ENCODE peak calls at places on chromosomes 13 and 19, in nine cellular contexts. X is effector CD4-positive, alpha-beta T cell; G is NAMALWA; O is tibial nerve; Y is GM03348; A is activated CD8-positive, alpha-beta memory T cell treated with anti-CD3 and anti-CD28 coated beads for 1 hour; V is activated T-cell treated with anti-CD3 and anti-CD28 coated beads, Interleukin-2, amount 50 U/mL, for 72 hours; C is mesenchymal stem cell; S is NCI-H1930. F is an unnamed sample.

GRCh38 chr19:51702754-51703654 is 9.9 kb downstream of the SPACA6 start:
- DNase-seq in X (no peak), G (no peak), O (no peak), Y (peak; percentile 7), A (no peak), V (no peak), C (peak; percentile 28), S (no peak), F (no peak)

GRCh38 chr13:99103536-99103935 is 97.1 kb upstream of the UBAC2 start:
- DNase-seq in X (no peak), G (no peak), O (no peak), Y (peak; percentile 39), A (no peak), V (no peak), C (no peak), S (no peak), F (no peak)

GRCh38 chr13:47933688-47934011 is 67.4 kb downstream of the SUCLA2 start:
- DNase-seq in X (no peak), G (peak; percentile 37), O (no peak), Y (no peak), A (no peak), V (no peak), C (peak; percentile 9), S (no peak), F (no peak)

GRCh38 chr19:1154731-1155351 is 19.2 kb downstream of the SBNO2 start:
- DNase-seq in X (no peak), G (no peak), O (peak; percentile 78), Y (peak; percentile 97), A (no peak), V (no peak), C (peak; percentile 95), S (no peak), F (no peak)

GRCh38 chr19:392375-392970 is 16.5 kb downstream of the C2CD4C start:
- DNase-seq in X (no peak), G (no peak), O (no peak), Y (no peak), A (no peak), V (no peak), C (no peak), S (no peak), F (no peak)

GRCh38 chr19:42471554-42472249 is 29.0 kb upstream of the CXCL17 start:
- DNase-seq in X (no peak), G (no peak), O (no peak), Y (no peak), A (no peak), V (no peak), C (no peak), S (no peak), F (no peak)

GRCh38 chr13:20696073-20696472 is 7.4 kb upstream of the IL17D start:
- DNase-seq in X (no peak), G (no peak), O (no peak), Y (no peak), A (no peak), V (no peak), C (no peak), S (no peak), F (no peak)

GRCh38 chr19:920051-920857 is 3.1 kb downstream of the KISS1R start:
- DNase-seq in X (peak; percentile 59), G (peak; percentile 49), O (no peak), Y (no peak), A (peak; percentile 54), V (peak; percentile 75), C (peak; percentile 38), S (peak; percentile 50), F (no peak)

GRCh38 chr13:109385161-109385560 is 401.2 kb downstream of the IRS2 start:
- DNase-seq in X (no peak), G (no peak), O (no peak), Y (peak; percentile 27), A (no peak), V (no peak), C (no peak), S (no peak), F (no peak)

GRCh38 chr13:59747529-59747928 is 416.2 kb downstream of the DIAPH3 start:
- DNase-seq in X (no peak), G (peak; percentile 52), O (no peak), Y (no peak), A (no peak), V (no peak), C (no peak), S (no peak), F (no peak)

GRCh38 chr19:58055483-58055874 is 3.6 kb upstream of the ZNF135 start:
- DNase-seq in X (no peak), G (no peak), O (no peak), Y (no peak), A (no peak), V (no peak), C (no peak), S (no peak), F (no peak)

GRCh38 chr13:70087247-70087646 is 20.4 kb upstream of the ATXN8OS start:
- DNase-seq in X (no peak), G (no peak), O (no peak), Y (no peak), A (no peak), V (no peak), C (no peak), S (no peak), F (no peak)

GRCh38 chr13:41546372-41547252 is 89.3 kb downstream of the RGCC start:
- DNase-seq in X (no peak), G (no peak), O (no peak), Y (peak; percentile 88), A (no peak), V (peak; percentile 43), C (peak; percentile 92), S (no peak), F (no peak)

GRCh38 chr13:45825124-45825650 is 26.4 kb downstream of the SIAH3 start:
- DNase-seq in X (no peak), G (no peak), O (no peak), Y (no peak), A (no peak), V (no peak), C (no peak), S (no peak), F (no peak)

GRCh38 chr13:24668955-24669354 is 11.3 kb upstream of the ATP12A start:
- DNase-seq in X (no peak), G (no peak), O (no peak), Y (no peak), A (no peak), V (no peak), C (no peak), S (no peak), F (no peak)

GRCh38 chr19:12789098-12789903 is 2.0 kb upstream of the JUNB start:
- DNase-seq in X (peak; percentile 28), G (peak; percentile 64), O (no peak), Y (no peak), A (no peak), V (peak; percentile 58), C (peak; percentile 67), S (no peak), F (no peak)

GRCh38 chr19:4559569-4559968 is at the start of gene SEMA6B:
- DNase-seq in X (no peak), G (no peak), O (no peak), Y (no peak), A (no peak), V (no peak), C (peak; percentile 29), S (no peak), F (no peak)

GRCh38 chr19:10452726-10453620 is 32.6 kb downstream of the PDE4A start:
- DNase-seq in X (no peak), G (no peak), O (no peak), Y (no peak), A (no peak), V (no peak), C (no peak), S (no peak), F (no peak)

GRCh38 chr13:107809125-107809524 is 406.2 kb downstream of the LIG4 start:
- DNase-seq in X (no peak), G (no peak), O (no peak), Y (no peak), A (no peak), V (no peak), C (peak; percentile 41), S (no peak), F (no peak)

GRCh38 chr13:45747071-45747470 is 45.0 kb downstream of the CBY2 start:
- DNase-seq in X (no peak), G (no peak), O (no peak), Y (no peak), A (no peak), V (no peak), C (no peak), S (no peak), F (no peak)

GRCh38 chr19:16001481-16002312 is 52.9 kb downstream of the OR10H4 start:
- DNase-seq in X (no peak), G (peak; percentile 43), O (no peak), Y (peak; percentile 53), A (no peak), V (peak; percentile 45), C (peak; percentile 67), S (no peak), F (no peak)

GRCh38 chr19:49801966-49802661 is 11.0 kb downstream of the FUZ start:
- DNase-seq in X (no peak), G (no peak), O (peak; percentile 98), Y (peak; percentile 93), A (no peak), V (no peak), C (peak; percentile 86), S (no peak), F (peak; percentile 32)

GRCh38 chr13:30734434-30734833 is 909 bp upstream of the ALOX5AP start:
- DNase-seq in X (no peak), G (peak; percentile 29), O (no peak), Y (peak; percentile 42), A (no peak), V (no peak), C (peak; percentile 70), S (no peak), F (no peak)

GRCh38 chr13:51636349-51636890 is 52.2 kb downstream of the WDFY2 start:
- DNase-seq in X (no peak), G (no peak), O (no peak), Y (no peak), A (no peak), V (no peak), C (no peak), S (no peak), F (no peak)

GRCh38 chr19:45809643-45810159 is 5.4 kb downstream of the RSPH6A start:
- DNase-seq in X (no peak), G (peak; percentile 68), O (no peak), Y (peak; percentile 40), A (no peak), V (no peak), C (peak; percentile 86), S (no peak), F (no peak)

GRCh38 chr13:99339736-99340392 is 32.7 kb upstream of the GPR183 start:
- DNase-seq in X (peak; percentile 50), G (no peak), O (no peak), Y (peak; percentile 44), A (no peak), V (no peak), C (peak; percentile 54), S (no peak), F (no peak)